ENCODE peak calls at places on chromosomes 16 and 17, in six cellular contexts. C is Panc1, P is MCF 10A, F is A172, B is tibial artery, M is NCI-H524. Z is an unnamed sample.

GRCh38 chr16:70391881-70392481 is 45.3 kb downstream of the DDX19A start:
- DNase-seq in B (peak), M (peak), F (peak), P (peak), C (no peak), Z (no peak)

GRCh38 chr16:28863929-28864886 is 565 bp downstream of the SH2B1 start:
- DNase-seq in B (no peak), M (no peak), C (no peak), P (no peak), F (no peak), Z (no peak)

GRCh38 chr16:50565428-50565827 is 17.2 kb downstream of the NKD1 start:
- DNase-seq in M (no peak), B (no peak), C (no peak), P (no peak), F (no peak), Z (no peak)

GRCh38 chr16:21301895-21302291 is 23.8 kb upstream of the CRYM start:
- DNase-seq in M (no peak), F (no peak), B (no peak), C (peak), P (no peak), Z (no peak)

GRCh38 chr16:71344315-71344905 is 14.1 kb upstream of the CALB2 start:
- DNase-seq in P (no peak), C (no peak), M (no peak), F (no peak), B (no peak), Z (peak)

GRCh38 chr16:52435573-52435972 is 111.4 kb downstream of the TOX3 start:
- DNase-seq in F (no peak), C (no peak), P (no peak), M (peak), B (no peak), Z (peak)

GRCh38 chr16:67244387-67245188 is 2.7 kb downstream of the FHOD1 start:
- DNase-seq in B (peak), C (no peak), P (peak), M (no peak), F (peak), Z (no peak)

GRCh38 chr17:65487161-65487560 is 74.3 kb downstream of the AXIN2 start:
- DNase-seq in B (no peak), C (no peak), F (no peak), P (no peak), M (no peak), Z (no peak)

GRCh38 chr16:21704733-21705132 is 41.0 kb downstream of the OTOA start:
- DNase-seq in M (no peak), P (no peak), B (no peak), F (no peak), C (no peak), Z (no peak)

GRCh38 chr17:20908373-20909273 is 134.2 kb downstream of the USP22 start:
- DNase-seq in F (peak), M (peak), P (peak), C (no peak), B (peak), Z (peak)

GRCh38 chr17:66330646-66331037 is 28.2 kb downstream of the PRKCA start:
- DNase-seq in P (no peak), F (peak), M (no peak), C (no peak), B (no peak), Z (no peak)

Z was measured in DMS79 treated with DMSO at 0.1 percent for 48 hours.